ENCODE peak calls at places on chromosome 7, in six cellular contexts. One of them, this sample, is unnamed.
A peak's percentile ranks its signal among the peaks of the same experiment; 100 is the strongest.

GRCh38 chr7:135877799-135878198 is 99.4 kb downstream of the MTPN start:
- DNase-seq in K562: no peak
- DNase-seq in GM12878: peak; percentile 19
- DNase-seq in HepG2: no peak
- DNase-seq in A549: no peak
- DNase-seq in endothelial cell of umbilical vein: no peak
- DNase-seq in this sample: peak; percentile 14

GRCh38 chr7:127920787-127921438 is 110.3 kb downstream of the LRRC4 start:
- DNase-seq in GM12878: no peak
- DNase-seq in endothelial cell of umbilical vein: no peak
- DNase-seq in K562: no peak
- DNase-seq in HepG2: no peak
- DNase-seq in A549: no peak
- DNase-seq in this sample: peak; percentile 33

GRCh38 chr7:129053938-129054437 is 923 bp downstream of the TNPO3 start:
- DNase-seq in K562: no peak
- DNase-seq in HepG2: no peak
- DNase-seq in A549: peak; percentile 27
- DNase-seq in endothelial cell of umbilical vein: peak; percentile 49
- DNase-seq in GM12878: no peak
- DNase-seq in this sample: peak; percentile 74

GRCh38 chr7:79182283-79182682 is 271.2 kb downstream of the MAGI2 start:
- DNase-seq in endothelial cell of umbilical vein: no peak
- DNase-seq in K562: no peak
- DNase-seq in A549: no peak
- DNase-seq in GM12878: no peak
- DNase-seq in HepG2: no peak
- DNase-seq in this sample: no peak

GRCh38 chr7:6636741-6637543 is at the start of gene ZNF316:
- DNase-seq in A549: peak; percentile 71
- DNase-seq in HepG2: no peak
- DNase-seq in K562: peak; percentile 90
- DNase-seq in GM12878: no peak
- DNase-seq in endothelial cell of umbilical vein: peak; percentile 21
- DNase-seq in this sample: peak; percentile 65

GRCh38 chr7:14837216-14837615 is 65.3 kb downstream of the DGKB start:
- DNase-seq in K562: no peak
- DNase-seq in GM12878: no peak
- DNase-seq in endothelial cell of umbilical vein: no peak
- DNase-seq in HepG2: no peak
- DNase-seq in A549: no peak
- DNase-seq in this sample: no peak

GRCh38 chr7:111863269-111863668 is 301.0 kb upstream of the IMMP2L start:
- DNase-seq in HepG2: no peak
- DNase-seq in A549: no peak
- DNase-seq in endothelial cell of umbilical vein: no peak
- DNase-seq in K562: no peak
- DNase-seq in GM12878: no peak
- DNase-seq in this sample: no peak

GRCh38 chr7:66626236-66626957 is 2.3 kb upstream of the KCTD7 start:
- DNase-seq in HepG2: peak; percentile 55
- DNase-seq in A549: no peak
- DNase-seq in endothelial cell of umbilical vein: no peak
- DNase-seq in K562: no peak
- DNase-seq in GM12878: no peak
- DNase-seq in this sample: no peak

GRCh38 chr7:108972009-108972408 is 402.3 kb downstream of the DNAJB9 start:
- DNase-seq in GM12878: no peak
- DNase-seq in K562: no peak
- DNase-seq in A549: no peak
- DNase-seq in HepG2: no peak
- DNase-seq in endothelial cell of umbilical vein: no peak
- DNase-seq in this sample: no peak

GRCh38 chr7:68155676-68156075 is 1159.0 kb downstream of the TYW1 start:
- DNase-seq in endothelial cell of umbilical vein: no peak
- DNase-seq in K562: no peak
- DNase-seq in HepG2: no peak
- DNase-seq in A549: no peak
- DNase-seq in GM12878: no peak
- DNase-seq in this sample: no peak

GRCh38 chr7:101816499-101817030 is 861 bp upstream of the CUX1 start:
- DNase-seq in K562: peak; percentile 76
- DNase-seq in HepG2: no peak
- DNase-seq in endothelial cell of umbilical vein: no peak
- DNase-seq in GM12878: no peak
- DNase-seq in A549: no peak
- DNase-seq in this sample: peak; percentile 74

GRCh38 chr7:33061282-33061928 is 1.2 kb downstream of the NT5C3A start:
- DNase-seq in A549: no peak
- DNase-seq in HepG2: no peak
- DNase-seq in endothelial cell of umbilical vein: no peak
- DNase-seq in K562: no peak
- DNase-seq in GM12878: no peak
- DNase-seq in this sample: peak; percentile 40

GRCh38 chr7:1536768-1537630 is 6.5 kb downstream of the MAFK start:
- DNase-seq in GM12878: no peak
- DNase-seq in A549: peak; percentile 90
- DNase-seq in HepG2: peak; percentile 93
- DNase-seq in K562: peak; percentile 71
- DNase-seq in endothelial cell of umbilical vein: peak; percentile 99
- DNase-seq in this sample: no peak

GRCh38 chr7:13990984-13991790 is 1.7 kb upstream of the ETV1 start:
- DNase-seq in A549: peak; percentile 87
- DNase-seq in HepG2: peak; percentile 24
- DNase-seq in GM12878: peak; percentile 13
- DNase-seq in endothelial cell of umbilical vein: peak; percentile 98
- DNase-seq in K562: peak; percentile 90
- DNase-seq in this sample: peak; percentile 6

GRCh38 chr7:101239191-101239950 is 1.8 kb upstream of the CLDN15 start:
- DNase-seq in GM12878: no peak
- DNase-seq in endothelial cell of umbilical vein: peak; percentile 52
- DNase-seq in HepG2: no peak
- DNase-seq in A549: no peak
- DNase-seq in K562: peak; percentile 22
- DNase-seq in this sample: no peak

DNA sequence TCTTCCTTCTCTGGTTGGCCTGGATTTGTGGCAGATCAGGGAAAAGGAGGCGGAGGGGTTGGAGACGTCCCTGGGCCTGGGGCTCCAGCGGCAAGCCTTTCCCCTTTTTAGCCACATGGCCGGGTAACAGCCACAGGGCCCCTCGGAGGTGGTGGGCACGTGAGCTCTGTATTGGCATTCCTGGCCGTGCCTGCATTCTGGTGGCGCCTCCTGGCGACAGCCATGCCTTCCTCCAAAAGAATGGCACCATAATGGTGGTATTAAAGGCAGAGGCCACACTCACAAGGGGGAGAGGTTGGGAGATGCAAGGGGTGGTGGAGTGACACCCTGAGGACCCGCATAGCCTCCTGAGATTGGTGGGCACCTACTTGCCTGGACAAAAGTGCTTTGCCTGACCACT is 3.0 kb upstream of the AQP1 start:
- DNase-seq in A549: no peak
- DNase-seq in endothelial cell of umbilical vein: no peak
- DNase-seq in K562: no peak
- DNase-seq in GM12878: no peak
- DNase-seq in HepG2: no peak
- DNase-seq in this sample: no peak
- TF ChIP-seq CTCF in A549: no peak
- TF ChIP-seq CTCF in endothelial cell of umbilical vein: no peak
- TF ChIP-seq CTCF in K562: peak; percentile 43
- TF ChIP-seq CTCF in GM12878: no peak
- TF ChIP-seq CTCF in HepG2: peak; percentile 55
- TF ChIP-seq CTCF in this sample: no peak

GRCh38 chr7:143325215-143325614 is 9.3 kb downstream of the CLCN1 start:
- DNase-seq in HepG2: no peak
- DNase-seq in K562: no peak
- DNase-seq in endothelial cell of umbilical vein: no peak
- DNase-seq in A549: no peak
- DNase-seq in GM12878: no peak
- DNase-seq in this sample: no peak

GRCh38 chr7:143327903-143328302 is 12.0 kb downstream of the CLCN1 start:
- DNase-seq in GM12878: no peak
- DNase-seq in K562: no peak
- DNase-seq in HepG2: no peak
- DNase-seq in A549: no peak
- DNase-seq in endothelial cell of umbilical vein: no peak
- DNase-seq in this sample: no peak

GRCh38 chr7:143334244-143334643 is 18.3 kb downstream of the CLCN1 start:
- DNase-seq in HepG2: no peak
- DNase-seq in endothelial cell of umbilical vein: no peak
- DNase-seq in A549: no peak
- DNase-seq in K562: no peak
- DNase-seq in GM12878: no peak
- DNase-seq in this sample: no peak

GRCh38 chr7:143331179-143331825 is 15.4 kb downstream of the CLCN1 start:
- DNase-seq in A549: peak; percentile 38
- DNase-seq in endothelial cell of umbilical vein: no peak
- DNase-seq in GM12878: no peak
- DNase-seq in K562: no peak
- DNase-seq in HepG2: no peak
- DNase-seq in this sample: peak; percentile 90

GRCh38 chr7:143329471-143330170 is 13.7 kb downstream of the CLCN1 start:
- DNase-seq in K562: no peak
- DNase-seq in A549: no peak
- DNase-seq in HepG2: no peak
- DNase-seq in GM12878: no peak
- DNase-seq in endothelial cell of umbilical vein: no peak
- DNase-seq in this sample: peak; percentile 33
- TF ChIP-seq MAX in K562: no peak
- TF ChIP-seq MAX in A549: no peak
- TF ChIP-seq MAX in HepG2: no peak
- TF ChIP-seq MAX in GM12878: no peak
- TF ChIP-seq MAX in endothelial cell of umbilical vein: no peak
- TF ChIP-seq MAX in this sample: no peak

GRCh38 chr7:227940-228339 is 35.6 kb downstream of the FAM20C start:
- DNase-seq in HepG2: no peak
- DNase-seq in K562: no peak
- DNase-seq in endothelial cell of umbilical vein: no peak
- DNase-seq in GM12878: no peak
- DNase-seq in A549: no peak
- DNase-seq in this sample: no peak

GRCh38 chr7:230274-230673 is 37.9 kb downstream of the FAM20C start:
- DNase-seq in endothelial cell of umbilical vein: no peak
- DNase-seq in K562: no peak
- DNase-seq in HepG2: no peak
- DNase-seq in GM12878: no peak
- DNase-seq in A549: no peak
- DNase-seq in this sample: no peak

GRCh38 chr7:231030-231857 is 38.9 kb downstream of the FAM20C start:
- DNase-seq in A549: no peak
- DNase-seq in HepG2: no peak
- DNase-seq in K562: peak; percentile 37
- DNase-seq in endothelial cell of umbilical vein: no peak
- DNase-seq in GM12878: no peak
- DNase-seq in this sample: peak; percentile 40

GRCh38 chr7:228610-229009 is 36.2 kb downstream of the FAM20C start:
- DNase-seq in A549: no peak
- DNase-seq in GM12878: no peak
- DNase-seq in endothelial cell of umbilical vein: no peak
- DNase-seq in HepG2: no peak
- DNase-seq in K562: no peak
- DNase-seq in this sample: no peak

GRCh38 chr7:229184-229964 is 37.0 kb downstream of the FAM20C start:
- DNase-seq in A549: no peak
- DNase-seq in endothelial cell of umbilical vein: no peak
- DNase-seq in K562: no peak
- DNase-seq in GM12878: no peak
- DNase-seq in HepG2: no peak
- DNase-seq in this sample: no peak
- TF ChIP-seq MYC in A549: no peak
- TF ChIP-seq MYC in endothelial cell of umbilical vein: no peak
- TF ChIP-seq MYC in K562: no peak
- TF ChIP-seq MYC in GM12878: no peak
- TF ChIP-seq MYC in HepG2: no peak
- TF ChIP-seq MYC in this sample: no peak

GRCh38 chr7:121166885-121167284 is 161.9 kb upstream of the WNT16 start:
- DNase-seq in HepG2: no peak
- DNase-seq in A549: no peak
- DNase-seq in endothelial cell of umbilical vein: no peak
- DNase-seq in GM12878: no peak
- DNase-seq in K562: no peak
- DNase-seq in this sample: no peak

GRCh38 chr7:121164247-121164646 is 164.6 kb upstream of the WNT16 start:
- DNase-seq in GM12878: no peak
- DNase-seq in HepG2: no peak
- DNase-seq in K562: no peak
- DNase-seq in endothelial cell of umbilical vein: no peak
- DNase-seq in A549: no peak
- DNase-seq in this sample: no peak

GRCh38 chr7:121160150-121161008 is 168.4 kb upstream of the WNT16 start:
- DNase-seq in endothelial cell of umbilical vein: no peak
- DNase-seq in K562: no peak
- DNase-seq in GM12878: no peak
- DNase-seq in HepG2: no peak
- DNase-seq in A549: no peak
- DNase-seq in this sample: no peak

GRCh38 chr7:121159553-121159952 is 169.2 kb upstream of the WNT16 start:
- DNase-seq in HepG2: no peak
- DNase-seq in GM12878: no peak
- DNase-seq in K562: no peak
- DNase-seq in endothelial cell of umbilical vein: no peak
- DNase-seq in A549: no peak
- DNase-seq in this sample: no peak

DNA sequence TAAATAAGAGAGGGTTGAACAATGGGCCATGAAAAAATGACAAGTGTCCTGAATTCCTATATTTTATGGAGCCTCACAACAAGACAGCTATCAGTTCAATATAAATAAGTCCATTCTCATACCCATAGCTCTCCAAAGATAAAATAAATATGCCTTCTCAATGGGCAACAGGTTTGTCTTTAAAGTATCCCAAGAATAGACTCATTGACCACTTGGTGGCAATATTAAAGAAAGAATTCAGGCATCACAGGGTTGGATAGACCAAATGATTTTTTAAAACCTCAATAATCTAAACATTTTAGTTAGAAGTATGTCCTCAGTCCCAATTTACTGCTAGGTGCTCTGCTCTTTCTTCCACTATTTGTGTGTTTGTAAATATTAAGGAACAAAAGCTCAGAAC is 165.1 kb upstream of the WNT16 start:
- DNase-seq in K562: no peak
- DNase-seq in endothelial cell of umbilical vein: no peak
- DNase-seq in HepG2: no peak
- DNase-seq in A549: no peak
- DNase-seq in GM12878: no peak
- DNase-seq in this sample: no peak
- TF ChIP-seq CTCF in K562: no peak
- TF ChIP-seq CTCF in endothelial cell of umbilical vein: no peak
- TF ChIP-seq CTCF in HepG2: no peak
- TF ChIP-seq CTCF in A549: no peak
- TF ChIP-seq CTCF in GM12878: no peak
- TF ChIP-seq CTCF in this sample: no peak

GRCh38 chr7:149873074-149873967 is 448 bp upstream of the ATP6V0E2 start:
- DNase-seq in A549: peak; percentile 99
- DNase-seq in HepG2: peak; percentile 91
- DNase-seq in GM12878: peak; percentile 73
- DNase-seq in K562: peak; percentile 100
- DNase-seq in endothelial cell of umbilical vein: peak; percentile 94
- DNase-seq in this sample: peak; percentile 92
- TF ChIP-seq MAX in A549: peak; percentile 9
- TF ChIP-seq MAX in HepG2: peak; percentile 12
- TF ChIP-seq MAX in GM12878: no peak
- TF ChIP-seq MAX in K562: peak; percentile 78
- TF ChIP-seq MAX in endothelial cell of umbilical vein: no peak
- TF ChIP-seq MAX in this sample: no peak

This sample was measured in NB4.